ENCODE peak calls at places on chromosomes 16 and 17, in five cellular contexts. B, G, H, X and P are unnamed samples.

GRCh38 chr16:4699030-4699556 is 5.7 kb downstream of the NUDT16L1 start:
- DNase-seq in B (no peak), G (no peak), H (no peak), X (no peak), P (no peak)

GRCh38 chr17:7133424-7133823 is 18.8 kb upstream of the ASGR2 start:
- DNase-seq in B (peak), G (no peak), H (no peak), X (peak), P (no peak)

GRCh38 chr17:68514809-68515208 is 2.6 kb downstream of the PRKAR1A start:
- DNase-seq in B (peak), G (no peak), H (peak), X (no peak), P (peak)

GRCh38 chr17:77834170-77835115 is 124.1 kb upstream of the TNRC6C start:
- DNase-seq in B (peak), G (peak), H (peak), X (peak), P (peak)

GRCh38 chr17:2789700-2790099 is 6.5 kb upstream of the RAP1GAP2 start:
- DNase-seq in B (no peak), G (no peak), H (no peak), X (no peak), P (no peak)

GRCh38 chr17:70636517-70637133 is 467.3 kb downstream of the KCNJ2 start:
- DNase-seq in B (peak), G (peak), H (peak), X (no peak), P (peak)

GRCh38 chr17:17073006-17073626 is 30.9 kb downstream of the MPRIP start:
- DNase-seq in B (no peak), G (no peak), H (no peak), X (no peak), P (no peak)

GRCh38 chr17:49576121-49576905 is 642 bp downstream of the NXPH3 start:
- DNase-seq in B (peak), G (peak), H (no peak), X (no peak), P (no peak)

GRCh38 chr16:30964540-30965226 is 7.1 kb downstream of the SETD1A start:
- DNase-seq in B (no peak), G (no peak), H (no peak), X (no peak), P (no peak)

GRCh38 chr17:39711851-39712250 is 12.0 kb downstream of the ERBB2 start:
- DNase-seq in B (no peak), G (no peak), H (no peak), X (no peak), P (no peak)